ENCODE peak calls at places on chromosomes 11 and 22, in ten cellular contexts. One of them, this sample, is unnamed.

GRCh38 chr11:57131080-57131790 is 50.5 kb upstream of the LRRC55 start:
- DNase-seq in stomach: peak; percentile 57
- DNase-seq in upper lobe of right lung: no peak
- DNase-seq in mucosa of descending colon: no peak
- DNase-seq in heart right ventricle: peak; percentile 20
- DNase-seq in mammary epithelial cell: peak; percentile 39
- DNase-seq in cardiac muscle cell: peak; percentile 41
- DNase-seq in GM12865: peak; percentile 8
- DNase-seq in epithelial cell of esophagus: peak; percentile 69
- DNase-seq in right atrium auricular region: no peak
- DNase-seq in this sample: no peak

GRCh38 chr22:42955842-42956241 is 59.1 kb downstream of the PACSIN2 start:
- DNase-seq in stomach: no peak
- DNase-seq in upper lobe of right lung: no peak
- DNase-seq in mucosa of descending colon: no peak
- DNase-seq in heart right ventricle: no peak
- DNase-seq in mammary epithelial cell: no peak
- DNase-seq in cardiac muscle cell: no peak
- DNase-seq in GM12865: no peak
- DNase-seq in epithelial cell of esophagus: no peak
- DNase-seq in right atrium auricular region: no peak
- DNase-seq in this sample: no peak

GRCh38 chr11:107669893-107670601 is 41.8 kb downstream of the SLN start:
- DNase-seq in stomach: no peak
- DNase-seq in upper lobe of right lung: no peak
- DNase-seq in mucosa of descending colon: no peak
- DNase-seq in heart right ventricle: no peak
- DNase-seq in mammary epithelial cell: no peak
- DNase-seq in cardiac muscle cell: no peak
- DNase-seq in GM12865: no peak
- DNase-seq in epithelial cell of esophagus: no peak
- DNase-seq in right atrium auricular region: no peak
- DNase-seq in this sample: no peak

GRCh38 chr11:76788661-76789442 is 5.7 kb downstream of the TSKU start:
- DNase-seq in stomach: peak; percentile 89
- DNase-seq in upper lobe of right lung: peak; percentile 78
- DNase-seq in mucosa of descending colon: peak; percentile 88
- DNase-seq in heart right ventricle: no peak
- DNase-seq in mammary epithelial cell: peak; percentile 98
- DNase-seq in cardiac muscle cell: no peak
- DNase-seq in GM12865: no peak
- DNase-seq in epithelial cell of esophagus: peak; percentile 94
- DNase-seq in right atrium auricular region: no peak
- DNase-seq in this sample: no peak

GRCh38 chr22:49779226-49779625 is 48.4 kb downstream of the BRD1 start:
- DNase-seq in stomach: no peak
- DNase-seq in upper lobe of right lung: no peak
- DNase-seq in mucosa of descending colon: peak; percentile 22
- DNase-seq in heart right ventricle: no peak
- DNase-seq in mammary epithelial cell: no peak
- DNase-seq in cardiac muscle cell: no peak
- DNase-seq in GM12865: no peak
- DNase-seq in epithelial cell of esophagus: no peak
- DNase-seq in right atrium auricular region: no peak
- DNase-seq in this sample: no peak

GRCh38 chr11:1797391-1798125 is 33.8 kb upstream of the CTSD start:
- DNase-seq in stomach: peak; percentile 10
- DNase-seq in upper lobe of right lung: no peak
- DNase-seq in mucosa of descending colon: no peak
- DNase-seq in heart right ventricle: no peak
- DNase-seq in mammary epithelial cell: no peak
- DNase-seq in cardiac muscle cell: no peak
- DNase-seq in GM12865: no peak
- DNase-seq in epithelial cell of esophagus: no peak
- DNase-seq in right atrium auricular region: no peak
- DNase-seq in this sample: no peak

GRCh38 chr11:65305501-65306268 is 9.0 kb upstream of the CDC42EP2 start:
- DNase-seq in stomach: peak; percentile 65
- DNase-seq in upper lobe of right lung: no peak
- DNase-seq in mucosa of descending colon: no peak
- DNase-seq in heart right ventricle: no peak
- DNase-seq in mammary epithelial cell: no peak
- DNase-seq in cardiac muscle cell: peak; percentile 72
- DNase-seq in GM12865: no peak
- DNase-seq in epithelial cell of esophagus: peak; percentile 60
- DNase-seq in right atrium auricular region: no peak
- DNase-seq in this sample: no peak

GRCh38 chr22:40331706-40332105 is 14.6 kb upstream of the ADSL start:
- DNase-seq in stomach: no peak
- DNase-seq in upper lobe of right lung: no peak
- DNase-seq in mucosa of descending colon: no peak
- DNase-seq in heart right ventricle: no peak
- DNase-seq in mammary epithelial cell: no peak
- DNase-seq in cardiac muscle cell: no peak
- DNase-seq in GM12865: no peak
- DNase-seq in epithelial cell of esophagus: no peak
- DNase-seq in right atrium auricular region: no peak
- DNase-seq in this sample: no peak

GRCh38 chr11:78941226-78941851 is 366.7 kb upstream of the NARS2 start:
- DNase-seq in stomach: no peak
- DNase-seq in upper lobe of right lung: peak; percentile 64
- DNase-seq in mucosa of descending colon: no peak
- DNase-seq in heart right ventricle: peak; percentile 15
- DNase-seq in mammary epithelial cell: no peak
- DNase-seq in cardiac muscle cell: no peak
- DNase-seq in GM12865: no peak
- DNase-seq in epithelial cell of esophagus: no peak
- DNase-seq in right atrium auricular region: no peak
- DNase-seq in this sample: no peak

GRCh38 chr11:38517991-38518390 is 1920.0 kb upstream of the RAG2 start:
- DNase-seq in stomach: no peak
- DNase-seq in upper lobe of right lung: no peak
- DNase-seq in mucosa of descending colon: no peak
- DNase-seq in heart right ventricle: no peak
- DNase-seq in mammary epithelial cell: no peak
- DNase-seq in cardiac muscle cell: no peak
- DNase-seq in GM12865: no peak
- DNase-seq in epithelial cell of esophagus: no peak
- DNase-seq in right atrium auricular region: no peak
- DNase-seq in this sample: no peak

GRCh38 chr11:9660886-9661285 is 3.0 kb upstream of the SWAP70 start:
- DNase-seq in stomach: no peak
- DNase-seq in upper lobe of right lung: no peak
- DNase-seq in mucosa of descending colon: no peak
- DNase-seq in heart right ventricle: no peak
- DNase-seq in mammary epithelial cell: peak; percentile 17
- DNase-seq in cardiac muscle cell: peak; percentile 8
- DNase-seq in GM12865: no peak
- DNase-seq in epithelial cell of esophagus: peak; percentile 82
- DNase-seq in right atrium auricular region: no peak
- DNase-seq in this sample: no peak

DNA sequence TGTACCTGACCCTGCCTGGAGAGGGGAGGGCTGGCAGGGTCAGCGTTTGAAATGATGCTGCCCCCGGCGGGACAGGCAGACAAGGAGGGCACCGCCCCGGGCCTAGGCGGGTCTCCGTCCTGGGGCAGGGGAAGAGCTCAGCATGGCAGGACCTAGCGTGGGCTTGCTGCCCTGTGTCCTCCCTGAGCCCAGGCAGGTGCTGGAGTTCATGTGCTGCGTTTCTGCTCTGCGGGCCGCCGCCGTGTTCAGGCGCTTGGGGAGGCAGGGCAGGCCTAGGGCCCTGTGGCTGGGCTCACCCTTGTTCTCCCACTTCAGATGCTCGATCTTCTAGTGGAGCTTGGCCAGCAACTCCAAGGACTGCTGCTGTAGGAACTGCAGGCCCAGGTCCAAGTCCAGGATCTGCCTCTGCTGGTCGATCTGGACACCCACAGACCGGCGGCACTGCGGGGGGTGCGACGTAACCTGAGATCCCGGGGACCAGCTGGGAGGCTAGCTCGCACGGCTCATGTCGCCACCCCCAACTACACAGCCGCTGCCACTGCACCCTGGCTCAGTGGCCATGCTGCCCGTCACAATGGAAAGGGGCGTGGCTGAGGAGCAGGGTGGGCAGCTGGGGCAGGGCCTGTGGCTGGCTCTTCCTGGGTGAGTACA is 84.4 kb downstream of the MED15 start:
- DNase-seq in stomach: peak; percentile 27
- DNase-seq in upper lobe of right lung: peak; percentile 64
- DNase-seq in mucosa of descending colon: no peak
- DNase-seq in heart right ventricle: no peak
- DNase-seq in mammary epithelial cell: no peak
- DNase-seq in cardiac muscle cell: peak; percentile 73
- DNase-seq in GM12865: no peak
- DNase-seq in epithelial cell of esophagus: peak; percentile 44
- DNase-seq in right atrium auricular region: no peak
- DNase-seq in this sample: no peak
- TF ChIP-seq CTCF in stomach: no peak
- TF ChIP-seq CTCF in upper lobe of right lung: no peak
- TF ChIP-seq CTCF in mucosa of descending colon: no peak
- TF ChIP-seq CTCF in heart right ventricle: no peak
- TF ChIP-seq CTCF in mammary epithelial cell: no peak
- TF ChIP-seq CTCF in cardiac muscle cell: no peak
- TF ChIP-seq CTCF in GM12865: no peak
- TF ChIP-seq CTCF in epithelial cell of esophagus: no peak
- TF ChIP-seq CTCF in right atrium auricular region: no peak
- TF ChIP-seq CTCF in this sample: no peak

DNA sequence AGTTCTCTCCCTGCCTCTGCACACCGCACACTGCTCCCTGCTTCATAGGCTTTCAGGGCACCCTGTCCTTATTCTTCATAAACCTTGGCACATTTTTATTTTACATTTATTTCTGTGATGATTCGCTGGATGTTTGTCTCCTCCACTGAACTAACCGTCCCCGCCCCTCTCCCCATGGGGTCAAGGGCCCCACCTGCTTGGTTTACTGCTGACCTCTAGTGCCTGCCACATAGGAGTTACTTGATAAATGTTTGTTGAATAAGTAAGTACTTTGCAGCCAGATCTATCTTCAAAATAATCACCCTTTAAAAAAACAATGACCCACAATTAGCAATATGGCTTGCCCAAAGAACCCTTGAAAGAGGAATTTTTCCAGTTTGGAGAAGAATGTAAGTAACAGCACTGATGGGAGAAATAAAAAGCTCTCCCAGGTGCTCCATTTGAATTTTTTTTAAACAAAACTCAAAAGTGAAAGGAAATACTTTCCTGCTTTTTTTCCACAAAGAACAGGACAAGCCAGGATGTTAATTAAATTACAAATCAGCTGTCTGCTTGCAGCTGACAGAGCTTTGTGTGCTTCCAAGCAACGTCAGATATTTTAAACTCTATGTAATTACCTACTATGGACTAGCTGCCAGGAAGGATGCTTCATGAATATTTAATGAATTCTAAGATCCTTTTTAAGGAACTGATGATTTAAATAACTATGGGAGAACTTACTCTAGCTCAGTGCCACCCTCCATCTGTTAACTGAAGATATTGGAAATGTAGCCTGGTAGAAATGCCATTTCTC is 1083.6 kb downstream of the DLG2 start:
- DNase-seq in stomach: no peak
- DNase-seq in upper lobe of right lung: no peak
- DNase-seq in mucosa of descending colon: no peak
- DNase-seq in heart right ventricle: no peak
- DNase-seq in mammary epithelial cell: no peak
- DNase-seq in cardiac muscle cell: no peak
- DNase-seq in GM12865: no peak
- DNase-seq in epithelial cell of esophagus: no peak
- DNase-seq in right atrium auricular region: no peak
- DNase-seq in this sample: no peak
- H3K4me3 ChIP-seq in stomach: no peak overlapping the region
- H3K4me3 ChIP-seq in upper lobe of right lung: no peak overlapping the region
- H3K4me3 ChIP-seq in mucosa of descending colon: no peak overlapping the region
- H3K4me3 ChIP-seq in heart right ventricle: no peak overlapping the region
- H3K4me3 ChIP-seq in mammary epithelial cell: no peak overlapping the region
- H3K4me3 ChIP-seq in cardiac muscle cell: no peak overlapping the region
- H3K4me3 ChIP-seq in GM12865: no peak overlapping the region
- H3K4me3 ChIP-seq in epithelial cell of esophagus: no peak overlapping the region
- H3K4me3 ChIP-seq in right atrium auricular region: no peak overlapping the region
- H3K4me3 ChIP-seq in this sample: no peak overlapping the region

GRCh38 chr22:22060200-22061084 is 77.9 kb upstream of the TOP3B start:
- DNase-seq in stomach: no peak
- DNase-seq in upper lobe of right lung: peak; percentile 83
- DNase-seq in mucosa of descending colon: peak; percentile 74
- DNase-seq in heart right ventricle: peak; percentile 56
- DNase-seq in mammary epithelial cell: peak; percentile 39
- DNase-seq in cardiac muscle cell: peak; percentile 53
- DNase-seq in GM12865: peak; percentile 74
- DNase-seq in epithelial cell of esophagus: peak; percentile 70
- DNase-seq in right atrium auricular region: no peak
- DNase-seq in this sample: no peak
- TF ChIP-seq CTCF in stomach: no peak
- TF ChIP-seq CTCF in upper lobe of right lung: peak; percentile 61
- TF ChIP-seq CTCF in mucosa of descending colon: peak; percentile 26
- TF ChIP-seq CTCF in heart right ventricle: peak; percentile 56
- TF ChIP-seq CTCF in mammary epithelial cell: peak; percentile 99
- TF ChIP-seq CTCF in cardiac muscle cell: peak; percentile 78
- TF ChIP-seq CTCF in GM12865: peak; percentile 93
- TF ChIP-seq CTCF in epithelial cell of esophagus: peak; percentile 88
- TF ChIP-seq CTCF in right atrium auricular region: no peak
- TF ChIP-seq CTCF in this sample: peak; percentile 88

GRCh38 chr11:83072689-83073242 is 1.1 kb upstream of the RAB30 start:
- DNase-seq in stomach: no peak
- DNase-seq in upper lobe of right lung: no peak
- DNase-seq in mucosa of descending colon: no peak
- DNase-seq in heart right ventricle: no peak
- DNase-seq in mammary epithelial cell: no peak
- DNase-seq in cardiac muscle cell: no peak
- DNase-seq in GM12865: no peak
- DNase-seq in epithelial cell of esophagus: no peak
- DNase-seq in right atrium auricular region: no peak
- DNase-seq in this sample: no peak

GRCh38 chr11:83073884-83074283 is 2.2 kb upstream of the RAB30 start:
- DNase-seq in stomach: no peak
- DNase-seq in upper lobe of right lung: no peak
- DNase-seq in mucosa of descending colon: no peak
- DNase-seq in heart right ventricle: no peak
- DNase-seq in mammary epithelial cell: no peak
- DNase-seq in cardiac muscle cell: no peak
- DNase-seq in GM12865: no peak
- DNase-seq in epithelial cell of esophagus: no peak
- DNase-seq in right atrium auricular region: no peak
- DNase-seq in this sample: no peak

GRCh38 chr11:83079820-83080219 is 8.1 kb upstream of the RAB30 start:
- DNase-seq in stomach: no peak
- DNase-seq in upper lobe of right lung: no peak
- DNase-seq in mucosa of descending colon: no peak
- DNase-seq in heart right ventricle: no peak
- DNase-seq in mammary epithelial cell: no peak
- DNase-seq in cardiac muscle cell: no peak
- DNase-seq in GM12865: no peak
- DNase-seq in epithelial cell of esophagus: no peak
- DNase-seq in right atrium auricular region: no peak
- DNase-seq in this sample: no peak

GRCh38 chr11:83073248-83073647 is 1.6 kb upstream of the RAB30 start:
- DNase-seq in stomach: no peak
- DNase-seq in upper lobe of right lung: no peak
- DNase-seq in mucosa of descending colon: no peak
- DNase-seq in heart right ventricle: no peak
- DNase-seq in mammary epithelial cell: no peak
- DNase-seq in cardiac muscle cell: no peak
- DNase-seq in GM12865: no peak
- DNase-seq in epithelial cell of esophagus: no peak
- DNase-seq in right atrium auricular region: no peak
- DNase-seq in this sample: no peak

GRCh38 chr11:83078269-83078668 is 6.6 kb upstream of the RAB30 start:
- DNase-seq in stomach: no peak
- DNase-seq in upper lobe of right lung: no peak
- DNase-seq in mucosa of descending colon: no peak
- DNase-seq in heart right ventricle: no peak
- DNase-seq in mammary epithelial cell: no peak
- DNase-seq in cardiac muscle cell: no peak
- DNase-seq in GM12865: no peak
- DNase-seq in epithelial cell of esophagus: no peak
- DNase-seq in right atrium auricular region: no peak
- DNase-seq in this sample: no peak
- H3K4me3 ChIP-seq in stomach: no peak overlapping the region
- H3K4me3 ChIP-seq in upper lobe of right lung: no peak overlapping the region
- H3K4me3 ChIP-seq in mucosa of descending colon: no peak overlapping the region
- H3K4me3 ChIP-seq in heart right ventricle: no peak overlapping the region
- H3K4me3 ChIP-seq in mammary epithelial cell: no peak overlapping the region
- H3K4me3 ChIP-seq in cardiac muscle cell: no peak overlapping the region
- H3K4me3 ChIP-seq in GM12865: no peak overlapping the region
- H3K4me3 ChIP-seq in epithelial cell of esophagus: no peak overlapping the region
- H3K4me3 ChIP-seq in right atrium auricular region: no peak overlapping the region
- H3K4me3 ChIP-seq in this sample: no peak overlapping the region